ENCODE peak calls at places on chromosomes 7 and 10, in seven cellular contexts. G is stimulated activated CD4-positive, alpha-beta T cell treated with anti-CD3 and anti-CD28 coated beads, Interleukin-2, amount 100 ng/mL, for 48 hours; U is EH; T is Peyer's patch; D is RKO; F is RCC 7860; L is upper lobe of left lung. R is an unnamed sample.

GRCh38 chr10:101446947-101447346 is 93.0 kb downstream of the BTRC start:
- DNase-seq in U (no peak), D (no peak), T (no peak), F (no peak), L (no peak), G (no peak), R (no peak)

GRCh38 chr10:586151-586550 is 103.3 kb downstream of the DIP2C start:
- DNase-seq in F (no peak), U (no peak), T (no peak), D (no peak), G (no peak), L (no peak), R (no peak)

GRCh38 chr7:106070567-106071254 is 41.4 kb downstream of the SYPL1 start:
- DNase-seq in F (no peak), U (no peak), T (no peak), L (no peak), D (no peak), G (no peak), R (no peak)

GRCh38 chr7:85621286-85621685 is 434.4 kb upstream of the SEMA3D start:
- DNase-seq in G (no peak), D (no peak), T (no peak), U (no peak), L (no peak), F (no peak), R (no peak)

GRCh38 chr10:77281719-77282118 is 355.9 kb downstream of the KCNMA1 start:
- DNase-seq in L (no peak), D (no peak), U (no peak), T (no peak), G (no peak), F (no peak), R (no peak)

GRCh38 chr7:123996327-123996625 is 36.6 kb downstream of the TMEM229A start:
- DNase-seq in T (no peak), D (no peak), L (no peak), U (no peak), F (no peak), G (no peak), R (no peak)

GRCh38 chr7:134785842-134786241 is 6.4 kb downstream of the CALD1 start:
- DNase-seq in T (no peak), D (no peak), U (peak), G (no peak), L (no peak), F (no peak), R (no peak)

GRCh38 chr10:8138471-8138870 is 84.0 kb downstream of the GATA3 start:
- DNase-seq in L (no peak), T (no peak), D (peak), F (peak), G (no peak), U (peak), R (no peak)

GRCh38 chr10:107900131-107900530 is 735.6 kb upstream of the SORCS1 start:
- DNase-seq in F (no peak), U (no peak), D (no peak), L (no peak), T (no peak), G (no peak), R (no peak)

GRCh38 chr10:83612050-83612449 is 527.3 kb upstream of the GHITM start:
- DNase-seq in L (no peak), T (no peak), F (no peak), U (peak), D (no peak), G (no peak), R (no peak)

GRCh38 chr10:50310560-50311174 is 59.4 kb upstream of the ASAH2 start:
- DNase-seq in U (no peak), G (peak), L (no peak), T (no peak), F (no peak), D (peak), R (peak)

GRCh38 chr7:128217972-128218652 is 23.0 kb upstream of the LEP start:
- DNase-seq in U (no peak), L (no peak), D (peak), G (no peak), F (no peak), T (no peak), R (no peak)

GRCh38 chr7:144824360-144824759 is 11.5 kb downstream of the TPK1 start:
- DNase-seq in F (peak), L (no peak), U (peak), G (no peak), T (no peak), D (peak), R (no peak)

GRCh38 chr7:45216181-45216580 is 58.6 kb downstream of the RAMP3 start:
- DNase-seq in D (no peak), T (no peak), F (no peak), U (no peak), L (no peak), G (no peak), R (no peak)

GRCh38 chr7:29607259-29607658 is 43.6 kb downstream of the PRR15 start:
- DNase-seq in F (no peak), G (no peak), T (no peak), D (no peak), L (no peak), U (no peak), R (no peak)